ENCODE peak calls at places on chromosomes 6 and 20, in nine cellular contexts. One of them, this sample, is unnamed.

GRCh38 chr6:99822741-99823512 is 171.1 kb downstream of the MCHR2 start:
- DNase-seq in breast epithelium: no peak
- DNase-seq in GM23338: peak; percentile 29
- DNase-seq in cardiac muscle cell: peak; percentile 59
- DNase-seq in lower lobe of right lung: no peak
- DNase-seq in fibroblast of lung: peak; percentile 58
- DNase-seq in colonic mucosa: peak; percentile 55
- DNase-seq in heart right ventricle: peak; percentile 7
- DNase-seq in testis: no peak
- DNase-seq in this sample: peak; percentile 79

GRCh38 chr6:157148391-157149323 is 174.7 kb downstream of the TMEM242 start:
- DNase-seq in testis: no peak
- DNase-seq in lower lobe of right lung: no peak
- DNase-seq in colonic mucosa: no peak
- DNase-seq in GM23338: no peak
- DNase-seq in breast epithelium: no peak
- DNase-seq in cardiac muscle cell: no peak
- DNase-seq in fibroblast of lung: peak; percentile 92
- DNase-seq in heart right ventricle: peak; percentile 82
- DNase-seq in this sample: peak; percentile 94

GRCh38 chr6:109610555-109610954 is 80.4 kb downstream of the AK9 start:
- DNase-seq in colonic mucosa: no peak
- DNase-seq in fibroblast of lung: no peak
- DNase-seq in heart right ventricle: no peak
- DNase-seq in GM23338: no peak
- DNase-seq in lower lobe of right lung: no peak
- DNase-seq in breast epithelium: no peak
- DNase-seq in cardiac muscle cell: no peak
- DNase-seq in testis: no peak
- DNase-seq in this sample: no peak

GRCh38 chr20:57272883-57273282 is 6.4 kb upstream of the BMP7 start:
- DNase-seq in colonic mucosa: no peak
- DNase-seq in GM23338: no peak
- DNase-seq in testis: no peak
- DNase-seq in lower lobe of right lung: no peak
- DNase-seq in breast epithelium: no peak
- DNase-seq in cardiac muscle cell: peak; percentile 61
- DNase-seq in heart right ventricle: no peak
- DNase-seq in fibroblast of lung: no peak
- DNase-seq in this sample: no peak

GRCh38 chr6:135675862-135676261 is 175.6 kb upstream of the PDE7B start:
- DNase-seq in testis: no peak
- DNase-seq in cardiac muscle cell: peak; percentile 73
- DNase-seq in GM23338: peak; percentile 85
- DNase-seq in colonic mucosa: no peak
- DNase-seq in heart right ventricle: no peak
- DNase-seq in fibroblast of lung: peak; percentile 59
- DNase-seq in breast epithelium: no peak
- DNase-seq in lower lobe of right lung: no peak
- DNase-seq in this sample: peak; percentile 29

GRCh38 chr20:38764563-38765355 is 16.5 kb downstream of the ACTR5 start:
- DNase-seq in GM23338: no peak
- DNase-seq in fibroblast of lung: peak; percentile 87
- DNase-seq in colonic mucosa: no peak
- DNase-seq in heart right ventricle: no peak
- DNase-seq in breast epithelium: no peak
- DNase-seq in lower lobe of right lung: no peak
- DNase-seq in testis: no peak
- DNase-seq in cardiac muscle cell: no peak
- DNase-seq in this sample: peak; percentile 91

GRCh38 chr6:99512033-99512432 is 3.2 kb downstream of the USP45 start:
- DNase-seq in GM23338: no peak
- DNase-seq in colonic mucosa: no peak
- DNase-seq in testis: no peak
- DNase-seq in breast epithelium: no peak
- DNase-seq in heart right ventricle: no peak
- DNase-seq in cardiac muscle cell: no peak
- DNase-seq in lower lobe of right lung: no peak
- DNase-seq in fibroblast of lung: peak; percentile 14
- DNase-seq in this sample: no peak

GRCh38 chr6:62452586-62452985 is 166.6 kb upstream of the KHDRBS2 start:
- DNase-seq in heart right ventricle: no peak
- DNase-seq in fibroblast of lung: no peak
- DNase-seq in GM23338: no peak
- DNase-seq in colonic mucosa: no peak
- DNase-seq in testis: no peak
- DNase-seq in breast epithelium: no peak
- DNase-seq in lower lobe of right lung: no peak
- DNase-seq in cardiac muscle cell: no peak
- DNase-seq in this sample: no peak

GRCh38 chr6:161368514-161368913 is 94.7 kb upstream of the AGPAT4 start:
- DNase-seq in breast epithelium: no peak
- DNase-seq in fibroblast of lung: no peak
- DNase-seq in GM23338: no peak
- DNase-seq in lower lobe of right lung: no peak
- DNase-seq in testis: no peak
- DNase-seq in colonic mucosa: no peak
- DNase-seq in cardiac muscle cell: no peak
- DNase-seq in heart right ventricle: no peak
- DNase-seq in this sample: no peak

GRCh38 chr20:63519765-63520593 is 586 bp upstream of the PPDPF start:
- DNase-seq in GM23338: peak; percentile 86
- DNase-seq in lower lobe of right lung: peak; percentile 73
- DNase-seq in fibroblast of lung: peak; percentile 46
- DNase-seq in testis: peak; percentile 34
- DNase-seq in colonic mucosa: peak; percentile 68
- DNase-seq in cardiac muscle cell: peak; percentile 78
- DNase-seq in heart right ventricle: peak; percentile 71
- DNase-seq in breast epithelium: no peak
- DNase-seq in this sample: peak; percentile 34

GRCh38 chr6:124676033-124676432 is 286.2 kb upstream of the RNF217 start:
- DNase-seq in heart right ventricle: no peak
- DNase-seq in colonic mucosa: no peak
- DNase-seq in cardiac muscle cell: no peak
- DNase-seq in testis: no peak
- DNase-seq in breast epithelium: no peak
- DNase-seq in GM23338: no peak
- DNase-seq in lower lobe of right lung: no peak
- DNase-seq in fibroblast of lung: peak; percentile 82
- DNase-seq in this sample: peak; percentile 74

GRCh38 chr6:126195625-126196236 is 144.2 kb upstream of the CENPW start:
- DNase-seq in heart right ventricle: no peak
- DNase-seq in GM23338: no peak
- DNase-seq in lower lobe of right lung: no peak
- DNase-seq in fibroblast of lung: peak; percentile 11
- DNase-seq in testis: no peak
- DNase-seq in cardiac muscle cell: no peak
- DNase-seq in breast epithelium: no peak
- DNase-seq in colonic mucosa: no peak
- DNase-seq in this sample: no peak

GRCh38 chr20:56447227-56447626 is 21.2 kb upstream of the RTF2 start:
- DNase-seq in colonic mucosa: no peak
- DNase-seq in breast epithelium: no peak
- DNase-seq in fibroblast of lung: no peak
- DNase-seq in testis: no peak
- DNase-seq in cardiac muscle cell: no peak
- DNase-seq in lower lobe of right lung: no peak
- DNase-seq in GM23338: peak; percentile 44
- DNase-seq in heart right ventricle: no peak
- DNase-seq in this sample: no peak

GRCh38 chr20:7379206-7379605 is 561.1 kb downstream of the HAO1 start:
- DNase-seq in fibroblast of lung: no peak
- DNase-seq in testis: no peak
- DNase-seq in colonic mucosa: no peak
- DNase-seq in breast epithelium: no peak
- DNase-seq in GM23338: no peak
- DNase-seq in lower lobe of right lung: no peak
- DNase-seq in cardiac muscle cell: no peak
- DNase-seq in heart right ventricle: no peak
- DNase-seq in this sample: no peak

GRCh38 chr6:73003302-73003701 is 222.0 kb downstream of the KHDC1L start:
- DNase-seq in colonic mucosa: no peak
- DNase-seq in lower lobe of right lung: no peak
- DNase-seq in breast epithelium: no peak
- DNase-seq in heart right ventricle: no peak
- DNase-seq in fibroblast of lung: no peak
- DNase-seq in testis: no peak
- DNase-seq in GM23338: peak; percentile 3
- DNase-seq in cardiac muscle cell: no peak
- DNase-seq in this sample: no peak

GRCh38 chr20:60820918-60821317 is 431.1 kb upstream of the CDH4 start:
- DNase-seq in testis: no peak
- DNase-seq in lower lobe of right lung: no peak
- DNase-seq in GM23338: no peak
- DNase-seq in heart right ventricle: no peak
- DNase-seq in cardiac muscle cell: no peak
- DNase-seq in breast epithelium: no peak
- DNase-seq in fibroblast of lung: no peak
- DNase-seq in colonic mucosa: no peak
- DNase-seq in this sample: no peak

GRCh38 chr20:53660947-53661381 is 67.3 kb upstream of the ZNF217 start:
- DNase-seq in fibroblast of lung: peak; percentile 43
- DNase-seq in testis: no peak
- DNase-seq in breast epithelium: no peak
- DNase-seq in colonic mucosa: no peak
- DNase-seq in cardiac muscle cell: no peak
- DNase-seq in GM23338: peak; percentile 54
- DNase-seq in lower lobe of right lung: no peak
- DNase-seq in heart right ventricle: no peak
- DNase-seq in this sample: no peak

GRCh38 chr6:6998194-6998569 is 109.6 kb upstream of the RREB1 start:
- DNase-seq in fibroblast of lung: peak; percentile 33
- DNase-seq in heart right ventricle: no peak
- DNase-seq in cardiac muscle cell: no peak
- DNase-seq in colonic mucosa: no peak
- DNase-seq in testis: no peak
- DNase-seq in GM23338: peak; percentile 16
- DNase-seq in lower lobe of right lung: no peak
- DNase-seq in breast epithelium: no peak
- DNase-seq in this sample: no peak

GRCh38 chr6:49514571-49515484 is 15.1 kb downstream of the GLYATL3 start:
- DNase-seq in lower lobe of right lung: no peak
- DNase-seq in cardiac muscle cell: no peak
- DNase-seq in heart right ventricle: no peak
- DNase-seq in GM23338: no peak
- DNase-seq in fibroblast of lung: no peak
- DNase-seq in breast epithelium: no peak
- DNase-seq in colonic mucosa: no peak
- DNase-seq in testis: no peak
- DNase-seq in this sample: no peak

GRCh38 chr20:45547206-45547770 is at the start of gene EPPIN:
- DNase-seq in GM23338: no peak
- DNase-seq in testis: peak; percentile 65
- DNase-seq in fibroblast of lung: no peak
- DNase-seq in cardiac muscle cell: no peak
- DNase-seq in breast epithelium: no peak
- DNase-seq in heart right ventricle: no peak
- DNase-seq in colonic mucosa: no peak
- DNase-seq in lower lobe of right lung: no peak
- DNase-seq in this sample: no peak
- H3K4me3 ChIP-seq in GM23338: no peak within 1 kb of the TSS
- H3K4me3 ChIP-seq in testis: no peak within 1 kb of the TSS
- H3K4me3 ChIP-seq in fibroblast of lung: no peak within 1 kb of the TSS
- H3K4me3 ChIP-seq in cardiac muscle cell: no peak within 1 kb of the TSS
- H3K4me3 ChIP-seq in breast epithelium: no peak within 1 kb of the TSS
- H3K4me3 ChIP-seq in heart right ventricle: no peak within 1 kb of the TSS
- H3K4me3 ChIP-seq in colonic mucosa: no peak within 1 kb of the TSS
- H3K4me3 ChIP-seq in lower lobe of right lung: no peak within 1 kb of the TSS
- H3K4me3 ChIP-seq in this sample: no peak within 1 kb of the TSS

GRCh38 chr6:33185190-33185589 is 7.1 kb downstream of the COL11A2 start:
- DNase-seq in fibroblast of lung: no peak
- DNase-seq in cardiac muscle cell: no peak
- DNase-seq in colonic mucosa: no peak
- DNase-seq in GM23338: no peak
- DNase-seq in breast epithelium: no peak
- DNase-seq in testis: no peak
- DNase-seq in heart right ventricle: no peak
- DNase-seq in lower lobe of right lung: no peak
- DNase-seq in this sample: no peak
- H3K36me3 ChIP-seq in fibroblast of lung: no peaks in the 10 kb centered on the region
- H3K36me3 ChIP-seq in cardiac muscle cell: no peaks in the 10 kb centered on the region
- H3K36me3 ChIP-seq in colonic mucosa: no peaks in the 10 kb centered on the region
- H3K36me3 ChIP-seq in GM23338: no peaks in the 10 kb centered on the region
- H3K36me3 ChIP-seq in breast epithelium: no peaks in the 10 kb centered on the region
- H3K36me3 ChIP-seq in testis: no peaks in the 10 kb centered on the region
- H3K36me3 ChIP-seq in heart right ventricle: no peaks in the 10 kb centered on the region
- H3K36me3 ChIP-seq in lower lobe of right lung: no peaks in the 10 kb centered on the region
- H3K36me3 ChIP-seq in this sample: no peaks in the 10 kb centered on the region

GRCh38 chr20:50224553-50225255 is 34.1 kb downstream of the CEBPB start:
- DNase-seq in lower lobe of right lung: peak; percentile 86
- DNase-seq in testis: peak; percentile 80
- DNase-seq in heart right ventricle: peak; percentile 68
- DNase-seq in fibroblast of lung: peak; percentile 95
- DNase-seq in cardiac muscle cell: peak; percentile 51
- DNase-seq in colonic mucosa: peak; percentile 41
- DNase-seq in GM23338: peak; percentile 47
- DNase-seq in breast epithelium: no peak
- DNase-seq in this sample: no peak
- TF ChIP-seq CTCF in lower lobe of right lung: peak; percentile 40
- TF ChIP-seq CTCF in testis: no peak
- TF ChIP-seq CTCF in heart right ventricle: peak; percentile 29
- TF ChIP-seq CTCF in fibroblast of lung: peak; percentile 36
- TF ChIP-seq CTCF in cardiac muscle cell: peak; percentile 38
- TF ChIP-seq CTCF in colonic mucosa: no peak
- TF ChIP-seq CTCF in GM23338: peak; percentile 38
- TF ChIP-seq CTCF in breast epithelium: no peak
- TF ChIP-seq CTCF in this sample: no peak

GRCh38 chr6:143974089-143974488 is 34.0 kb downstream of the PLAGL1 start:
- DNase-seq in cardiac muscle cell: no peak
- DNase-seq in GM23338: no peak
- DNase-seq in fibroblast of lung: no peak
- DNase-seq in lower lobe of right lung: no peak
- DNase-seq in testis: no peak
- DNase-seq in heart right ventricle: no peak
- DNase-seq in colonic mucosa: no peak
- DNase-seq in breast epithelium: no peak
- DNase-seq in this sample: no peak

GRCh38 chr6:143971453-143971852 is 36.6 kb downstream of the PLAGL1 start:
- DNase-seq in testis: no peak
- DNase-seq in lower lobe of right lung: no peak
- DNase-seq in colonic mucosa: no peak
- DNase-seq in breast epithelium: no peak
- DNase-seq in GM23338: no peak
- DNase-seq in fibroblast of lung: no peak
- DNase-seq in cardiac muscle cell: no peak
- DNase-seq in heart right ventricle: no peak
- DNase-seq in this sample: no peak

GRCh38 chr6:143976834-143977354 is 31.2 kb downstream of the PLAGL1 start:
- DNase-seq in colonic mucosa: no peak
- DNase-seq in fibroblast of lung: no peak
- DNase-seq in GM23338: no peak
- DNase-seq in breast epithelium: no peak
- DNase-seq in lower lobe of right lung: no peak
- DNase-seq in heart right ventricle: no peak
- DNase-seq in cardiac muscle cell: no peak
- DNase-seq in testis: no peak
- DNase-seq in this sample: no peak

GRCh38 chr6:143970827-143971226 is 37.2 kb downstream of the PLAGL1 start:
- DNase-seq in breast epithelium: no peak
- DNase-seq in heart right ventricle: no peak
- DNase-seq in GM23338: no peak
- DNase-seq in colonic mucosa: no peak
- DNase-seq in testis: no peak
- DNase-seq in fibroblast of lung: peak; percentile 37
- DNase-seq in lower lobe of right lung: no peak
- DNase-seq in cardiac muscle cell: no peak
- DNase-seq in this sample: no peak

GRCh38 chr6:143973097-143973979 is 34.7 kb downstream of the PLAGL1 start:
- DNase-seq in GM23338: peak; percentile 96
- DNase-seq in testis: no peak
- DNase-seq in colonic mucosa: no peak
- DNase-seq in heart right ventricle: no peak
- DNase-seq in cardiac muscle cell: peak; percentile 22
- DNase-seq in fibroblast of lung: no peak
- DNase-seq in lower lobe of right lung: no peak
- DNase-seq in breast epithelium: no peak
- DNase-seq in this sample: no peak
- H3K4me3 ChIP-seq in GM23338: peak overlapping the region; percentile 24
- H3K4me3 ChIP-seq in testis: no peak overlapping the region
- H3K4me3 ChIP-seq in colonic mucosa: no peak overlapping the region
- H3K4me3 ChIP-seq in heart right ventricle: no peak overlapping the region
- H3K4me3 ChIP-seq in cardiac muscle cell: no peak overlapping the region
- H3K4me3 ChIP-seq in fibroblast of lung: no peak overlapping the region
- H3K4me3 ChIP-seq in lower lobe of right lung: no peak overlapping the region
- H3K4me3 ChIP-seq in breast epithelium: no peak overlapping the region
- H3K4me3 ChIP-seq in this sample: no peak overlapping the region

This sample was measured in bronchial epithelial cell.